ENCODE peak calls at places on chromosomes 13 and 19, in seven cellular contexts. W, V, Y, F, K, J and T are unnamed samples.

GRCh38 chr19:8641908-8642547 is 11.6 kb downstream of the NFILZ start:
- DNase-seq in W (no peak), V (no peak), Y (peak), F (peak), K (no peak), J (no peak), T (peak)

GRCh38 chr19:19582471-19582870 is 36.0 kb downstream of the PBX4 start:
- DNase-seq in W (no peak), V (no peak), Y (no peak), F (no peak), K (no peak), J (no peak), T (no peak)

GRCh38 chr19:7848779-7849457 is 18.9 kb downstream of the EVI5L start:
- DNase-seq in W (no peak), V (no peak), Y (no peak), F (no peak), K (no peak), J (no peak), T (no peak)

GRCh38 chr19:17305517-17306284 is at the start of gene MRPL34:
- DNase-seq in W (peak), V (peak), Y (peak), F (peak), K (peak), J (peak), T (peak)

GRCh38 chr13:33132644-33133440 is 116.6 kb downstream of the KL start:
- DNase-seq in W (no peak), V (no peak), Y (no peak), F (no peak), K (no peak), J (no peak), T (no peak)

GRCh38 chr13:79185580-79185979 is 220.5 kb downstream of the RBM26 start:
- DNase-seq in W (no peak), V (no peak), Y (no peak), F (no peak), K (no peak), J (no peak), T (no peak)

GRCh38 chr13:32201809-32202208 is 113.4 kb downstream of the ZAR1L start:
- DNase-seq in W (no peak), V (no peak), Y (no peak), F (no peak), K (no peak), J (no peak), T (no peak)

GRCh38 chr19:4368128-4368820 is 24.9 kb downstream of the MPND start:
- DNase-seq in W (no peak), V (no peak), Y (no peak), F (no peak), K (no peak), J (peak), T (no peak)

GRCh38 chr19:12750851-12751250 is 740 bp upstream of the BEST2 start:
- DNase-seq in W (no peak), V (no peak), Y (no peak), F (no peak), K (no peak), J (no peak), T (no peak)

GRCh38 chr13:43422061-43422460 is 364.7 kb downstream of the ENOX1 start:
- DNase-seq in W (no peak), V (no peak), Y (no peak), F (no peak), K (no peak), J (no peak), T (no peak)

GRCh38 chr19:34265221-34265650 is 10.9 kb downstream of the GARRE1 start:
- DNase-seq in W (no peak), V (no peak), Y (no peak), F (no peak), K (no peak), J (no peak), T (peak)

GRCh38 chr19:18096258-18096657 is 1.3 kb upstream of the MAST3 start:
- DNase-seq in W (no peak), V (no peak), Y (no peak), F (no peak), K (no peak), J (no peak), T (no peak)

GRCh38 chr13:68304287-68304893 is 1074.3 kb upstream of the PCDH9 start:
- DNase-seq in W (no peak), V (no peak), Y (peak), F (no peak), K (no peak), J (no peak), T (peak)

GRCh38 chr13:108218044-108218974 is at the start of gene ABHD13:
- DNase-seq in W (peak), V (peak), Y (peak), F (peak), K (peak), J (peak), T (peak)

GRCh38 chr19:21835810-21836444 is at the start of gene ZNF43:
- DNase-seq in W (peak), V (peak), Y (peak), F (peak), K (peak), J (peak), T (peak)

GRCh38 chr19:48452255-48452654 is 3.1 kb upstream of the KCNJ14 start:
- DNase-seq in W (no peak), V (no peak), Y (no peak), F (no peak), K (no peak), J (no peak), T (no peak)

GRCh38 chr13:113978741-113979481 is 5.0 kb upstream of the C13orf46 start:
- DNase-seq in W (no peak), V (no peak), Y (no peak), F (no peak), K (no peak), J (peak), T (no peak)

GRCh38 chr13:45833663-45834062 is 17.9 kb downstream of the SIAH3 start:
- DNase-seq in W (no peak), V (no peak), Y (no peak), F (peak), K (no peak), J (no peak), T (peak)

GRCh38 chr19:51114087-51114714 is 6.0 kb upstream of the CTU1 start:
- DNase-seq in W (no peak), V (no peak), Y (no peak), F (peak), K (no peak), J (no peak), T (no peak)

GRCh38 chr19:44111910-44112463 is 1.2 kb upstream of the ZNF225 start:
- DNase-seq in W (no peak), V (no peak), Y (peak), F (no peak), K (no peak), J (no peak), T (peak)